ENCODE peak calls at places on chromosomes 5 and 9, in five cellular contexts. E is fibroblast of pulmonary artery, J is amniotic stem cell, R is C1 segment of cervical spinal cord, S is HTR-8/SVneo. Z is an unnamed sample.

GRCh38 chr5:12566441-12566840 is 662.2 kb upstream of the CTNND2 start:
- DNase-seq in E (no peak), J (no peak), R (no peak), S (no peak), Z (no peak)

GRCh38 chr5:139378101-139378825 is 4.8 kb downstream of the SLC23A1 start:
- DNase-seq in E (no peak), J (no peak), R (no peak), S (no peak), Z (no peak)

GRCh38 chr5:60503771-60504170 is 196.2 kb downstream of the DEPDC1B start:
- DNase-seq in E (no peak), J (no peak), R (no peak), S (no peak), Z (no peak)

GRCh38 chr5:40485021-40485998 is 194.4 kb upstream of the PTGER4 start:
- DNase-seq in E (no peak), J (no peak), R (no peak), S (no peak), Z (no peak)

GRCh38 chr9:80873861-80874260 is 815.5 kb downstream of the TLE1 start:
- DNase-seq in E (no peak), J (no peak), R (no peak), S (no peak), Z (no peak)

GRCh38 chr9:71743217-71743705 is 25.1 kb downstream of the CEMIP2 start:
- DNase-seq in E (peak), J (no peak), R (no peak), S (no peak), Z (no peak)

GRCh38 chr9:136100700-136101614 is 5.9 kb upstream of the NACC2 start:
- DNase-seq in E (no peak), J (no peak), R (no peak), S (no peak), Z (no peak)

GRCh38 chr5:168328804-168329203 is 37.4 kb downstream of the WWC1 start:
- DNase-seq in E (no peak), J (no peak), R (no peak), S (no peak), Z (no peak)

GRCh38 chr5:154078305-154078704 is 39.5 kb downstream of the MFAP3 start:
- DNase-seq in E (peak), J (no peak), R (no peak), S (no peak), Z (no peak)

GRCh38 chr9:129624947-129625346 is 1.0 kb upstream of the NTMT1 start:
- DNase-seq in E (peak), J (no peak), R (no peak), S (no peak), Z (no peak)

GRCh38 chr5:110594866-110595265 is 131.6 kb downstream of the TMEM232 start:
- DNase-seq in E (no peak), J (no peak), R (no peak), S (no peak), Z (no peak)

GRCh38 chr5:90263102-90263501 is 146.5 kb downstream of the CETN3 start:
- DNase-seq in E (no peak), J (no peak), R (no peak), S (no peak), Z (no peak)

GRCh38 chr5:142724821-142725220 is 38.9 kb upstream of the FGF1 start:
- DNase-seq in E (no peak), J (no peak), R (no peak), S (no peak), Z (no peak)

GRCh38 chr5:172953776-172954189 is 5.4 kb upstream of the RPL26L1 start:
- DNase-seq in E (peak), J (peak), R (no peak), S (no peak), Z (no peak)

GRCh38 chr9:86079421-86080111 is 19.8 kb downstream of the GOLM1 start:
- DNase-seq in E (peak), J (no peak), R (no peak), S (no peak), Z (no peak)

GRCh38 chr5:180803181-180804128 is 849 bp upstream of the MGAT1 start:
- DNase-seq in E (no peak), J (no peak), R (peak), S (no peak), Z (no peak)

GRCh38 chr5:113087994-113088519 is 111.5 kb downstream of the DCP2 start:
- DNase-seq in E (peak), J (no peak), R (no peak), S (no peak), Z (no peak)

GRCh38 chr5:153753645-153754432 is 263.4 kb downstream of the GRIA1 start:
- DNase-seq in E (no peak), J (no peak), R (no peak), S (no peak), Z (no peak)

Z was measured in retinal pigment epithelial cell.